ENCODE peak calls at places on chromosomes 5 and 9, in six cellular contexts. H is Peyer's patch, P is heart left ventricle, N is SK-N-SH, K is OCI-LY7, C is esophagus squamous epithelium. J is an unnamed sample. For H3K4me1 and H3K36me3, the result is how much of the 10 kb centered on the place peaks cover.

GRCh38 chr5:157295247-157295646 is 29.3 kb downstream of the CYFIP2 start:
- DNase-seq in H (no peak), P (no peak), N (no peak), K (no peak), C (no peak), J (no peak)

GRCh38 chr5:109191153-109191558 is 218.6 kb downstream of the PJA2 start:
- DNase-seq in H (no peak), P (no peak), N (no peak), K (no peak), C (no peak), J (no peak)

GRCh38 chr9:24436761-24437160 is 108.9 kb downstream of the IZUMO3 start:
- DNase-seq in H (no peak), P (no peak), N (no peak), K (no peak), C (no peak), J (no peak)

GRCh38 chr5:80569961-80570786 is at the start of gene ANKRD34B:
- DNase-seq in H (no peak), P (no peak), N (peak), K (no peak), C (no peak), J (no peak)

GRCh38 chr5:149412783-149413476 is 33.8 kb upstream of the IL17B start:
- DNase-seq in H (no peak), P (no peak), N (no peak), K (no peak), C (no peak), J (no peak)

GRCh38 chr5:56270058-56270457 is 36.9 kb upstream of the ANKRD55 start:
- DNase-seq in H (no peak), P (no peak), N (peak), K (peak), C (no peak), J (no peak)

GRCh38 chr5:10736354-10736753 is 24.7 kb downstream of the DAP start:
- DNase-seq in H (no peak), P (no peak), N (no peak), K (no peak), C (no peak), J (no peak)

GRCh38 chr5:6767481-6768063 is 54.3 kb downstream of the TENT4A start:
- DNase-seq in H (no peak), P (no peak), N (no peak), K (no peak), C (no peak), J (no peak)

GRCh38 chr9:126532489-126532888 is 81.2 kb upstream of the LMX1B start:
- DNase-seq in H (no peak), P (no peak), N (peak), K (no peak), C (no peak), J (no peak)

GRCh38 chr5:95102080-95102479 is 182.8 kb downstream of the MCTP1 start:
- DNase-seq in H (no peak), P (no peak), N (no peak), K (no peak), C (no peak), J (no peak)

GRCh38 chr9:133005221-133005760 is 25.5 kb upstream of the GTF3C5 start:
- DNase-seq in H (no peak), P (no peak), N (no peak), K (no peak), C (no peak), J (no peak)

GRCh38 chr5:111278824-111279504 is 54.8 kb downstream of the CAMK4 start:
- DNase-seq in H (peak), P (peak), N (peak), K (peak), C (no peak), J (peak)

GRCh38 chr9:85746309-85746708 is 4.6 kb upstream of the AGTPBP1 start:
- DNase-seq in H (no peak), P (no peak), N (no peak), K (no peak), C (no peak), J (no peak)

GRCh38 chr5:174425964-174426290 is 298.5 kb upstream of the MSX2 start:
- DNase-seq in H (no peak), P (no peak), N (no peak), K (no peak), C (no peak), J (no peak)

GRCh38 chr5:107874810-107875209 is 204.1 kb upstream of the EFNA5 start:
- DNase-seq in H (no peak), P (no peak), N (no peak), K (no peak), C (no peak), J (no peak)

GRCh38 chr5:159050408-159051091 is 49.2 kb downstream of the EBF1 start:
- DNase-seq in H (no peak), P (no peak), N (no peak), K (peak), C (no peak), J (no peak)

GRCh38 chr5:71767661-71768060 is 48.6 kb downstream of the CARTPT start:
- DNase-seq in H (no peak), P (no peak), N (no peak), K (no peak), C (no peak), J (no peak)

GRCh38 chr5:116137544-116138378 is 52.9 kb downstream of the COMMD10 start:
- DNase-seq in H (no peak), P (no peak), N (peak), K (peak), C (no peak), J (no peak)

GRCh38 chr5:109177782-109178181 is 232.0 kb downstream of the PJA2 start:
- DNase-seq in H (no peak), P (no peak), N (no peak), K (no peak), C (no peak), J (no peak)

GRCh38 chr9:70902705-70903131 is 218.7 kb downstream of the TRPM3 start:
- DNase-seq in H (no peak), P (no peak), N (no peak), K (no peak), C (no peak), J (no peak)

GRCh38 chr9:35827486-35827885 is 1.0 kb downstream of the FAM221B start:
- DNase-seq in H (no peak), P (no peak), N (no peak), K (no peak), C (no peak), J (no peak)

GRCh38 chr5:98905857-98906688 is 22.7 kb downstream of the CHD1 start:
- DNase-seq in H (no peak), P (no peak), N (peak), K (peak), C (no peak), J (no peak)

GRCh38 chr9:134766587-134766986 is 114.0 kb upstream of the FCN2 start:
- DNase-seq in H (no peak), P (no peak), N (no peak), K (peak), C (no peak), J (no peak)

GRCh38 chr5:135219868-135220267 is 179.2 kb downstream of the MACROH2A1 start:
- DNase-seq in H (no peak), P (peak), N (no peak), K (no peak), C (no peak), J (no peak)

GRCh38 chr5:151480384-151480783 is 33.0 kb downstream of the SLC36A1 start:
- DNase-seq in H (no peak), P (no peak), N (no peak), K (no peak), C (no peak), J (no peak)

GRCh38 chr5:94174748-94175411 is 433.5 kb upstream of the POU5F2 start:
- DNase-seq in H (no peak), P (no peak), N (no peak), K (no peak), C (no peak), J (no peak)

GRCh38 chr5:16704945-16705344 is 88.1 kb upstream of the RETREG1 start:
- DNase-seq in H (no peak), P (no peak), N (no peak), K (no peak), C (no peak), J (no peak)

GRCh38 chr9:136545966-136546696 is at the start of gene NOTCH1:
- DNase-seq in H (peak), P (peak), N (peak), K (peak), C (peak), J (peak)
- H3K4me1 ChIP-seq in H (under half), P (under half), N (under half), K (under half), C (half or more), J (under half)

DNA sequence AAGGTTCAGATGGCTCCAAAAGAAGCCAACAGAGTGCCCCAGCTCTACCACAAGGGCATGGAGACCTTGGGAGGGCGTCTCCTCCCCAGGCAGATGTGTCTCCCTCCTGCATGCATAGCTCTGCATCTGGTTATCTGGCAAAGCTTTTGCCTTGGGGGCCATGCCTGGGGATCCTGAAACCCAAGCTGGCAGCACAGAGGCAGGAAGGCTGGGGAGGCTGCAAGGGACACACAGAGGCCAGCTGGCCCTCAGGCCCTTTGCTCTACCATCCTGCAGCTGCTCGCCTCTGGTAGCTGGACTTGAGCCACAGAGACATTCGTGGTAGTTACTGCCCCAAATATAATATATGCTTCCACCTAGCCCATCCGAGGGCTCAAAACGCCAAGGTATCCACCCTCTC is 3.9 kb downstream of the SEPTIN8 start:
- DNase-seq in H (no peak), P (no peak), N (peak), K (no peak), C (no peak), J (no peak)
- TF ChIP-seq CTCF in H (no peak), P (no peak), N (no peak), K (no peak), C (no peak), J (no peak)

GRCh38 chr9:135948446-135948845 is 12.7 kb downstream of the UBAC1 start:
- DNase-seq in H (no peak), P (no peak), N (no peak), K (no peak), C (no peak), J (no peak)

GRCh38 chr9:135950135-135950682 is 11.0 kb downstream of the UBAC1 start:
- DNase-seq in H (no peak), P (no peak), N (no peak), K (no peak), C (no peak), J (no peak)

GRCh38 chr9:135947582-135947981 is 13.6 kb downstream of the UBAC1 start:
- DNase-seq in H (no peak), P (no peak), N (no peak), K (no peak), C (no peak), J (no peak)

GRCh38 chr9:135949666-135950134 is 11.5 kb downstream of the UBAC1 start:
- DNase-seq in H (no peak), P (no peak), N (no peak), K (no peak), C (no peak), J (no peak)

GRCh38 chr9:135948873-135949665 is 12.1 kb downstream of the UBAC1 start:
- DNase-seq in H (no peak), P (no peak), N (no peak), K (no peak), C (no peak), J (no peak)
- H3K36me3 ChIP-seq in H (under half), P (half or more), N (under half), K (half or more), C (under half), J (under half)

GRCh38 chr9:124284940-124285441 is 27.2 kb downstream of the NEK6 start:
- DNase-seq in H (no peak), P (no peak), N (no peak), K (no peak), C (no peak), J (no peak)

GRCh38 chr9:124285903-124286291 is 28.1 kb downstream of the NEK6 start:
- DNase-seq in H (peak), P (peak), N (no peak), K (no peak), C (no peak), J (peak)

GRCh38 chr9:124285490-124285889 is 27.7 kb downstream of the NEK6 start:
- DNase-seq in H (no peak), P (no peak), N (no peak), K (no peak), C (no peak), J (no peak)

GRCh38 chr9:124284237-124284831 is 26.6 kb downstream of the NEK6 start:
- DNase-seq in H (no peak), P (peak), N (no peak), K (no peak), C (no peak), J (no peak)

GRCh38 chr9:124286292-124286931 is 28.7 kb downstream of the NEK6 start:
- DNase-seq in H (peak), P (no peak), N (no peak), K (peak), C (no peak), J (no peak)
- H3K4me1 ChIP-seq in H (half or more), P (half or more), N (under half), K (under half), C (half or more), J (half or more)

DNA sequence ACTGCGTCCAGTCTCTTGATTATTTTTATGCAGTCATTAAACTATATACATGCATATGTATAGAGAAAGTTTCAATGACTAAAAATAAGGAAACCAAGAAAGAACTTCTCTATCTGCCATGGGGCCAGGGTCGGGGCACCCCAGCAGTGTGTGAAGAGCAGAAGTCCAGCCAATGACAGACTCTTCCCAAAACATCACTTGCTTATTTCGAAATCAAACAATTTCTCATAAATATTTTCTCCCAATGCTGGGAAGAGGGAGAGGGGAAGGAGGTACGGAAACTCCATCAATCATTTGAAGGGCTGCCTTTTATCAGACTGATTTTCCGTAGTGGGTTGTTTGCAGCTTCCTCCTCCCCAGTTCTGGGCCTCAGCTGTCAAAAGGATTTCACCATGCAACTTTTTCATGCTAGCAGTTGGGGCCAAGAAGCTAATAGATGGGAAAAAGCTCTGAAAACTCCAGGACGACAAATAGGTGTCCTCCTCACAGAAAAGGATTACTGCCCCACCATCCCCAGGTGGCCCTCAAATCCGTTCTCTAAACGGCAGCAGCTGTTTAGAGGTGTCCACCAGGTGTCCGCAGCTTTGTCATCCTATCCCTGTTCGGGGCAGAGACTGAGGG is 617 bp upstream of the FPGS start:
- DNase-seq in H (no peak), P (no peak), N (no peak), K (no peak), C (no peak), J (no peak)
- TF ChIP-seq CTCF in H (no peak), P (no peak), N (peak), K (peak), C (peak), J (no peak)

DNA sequence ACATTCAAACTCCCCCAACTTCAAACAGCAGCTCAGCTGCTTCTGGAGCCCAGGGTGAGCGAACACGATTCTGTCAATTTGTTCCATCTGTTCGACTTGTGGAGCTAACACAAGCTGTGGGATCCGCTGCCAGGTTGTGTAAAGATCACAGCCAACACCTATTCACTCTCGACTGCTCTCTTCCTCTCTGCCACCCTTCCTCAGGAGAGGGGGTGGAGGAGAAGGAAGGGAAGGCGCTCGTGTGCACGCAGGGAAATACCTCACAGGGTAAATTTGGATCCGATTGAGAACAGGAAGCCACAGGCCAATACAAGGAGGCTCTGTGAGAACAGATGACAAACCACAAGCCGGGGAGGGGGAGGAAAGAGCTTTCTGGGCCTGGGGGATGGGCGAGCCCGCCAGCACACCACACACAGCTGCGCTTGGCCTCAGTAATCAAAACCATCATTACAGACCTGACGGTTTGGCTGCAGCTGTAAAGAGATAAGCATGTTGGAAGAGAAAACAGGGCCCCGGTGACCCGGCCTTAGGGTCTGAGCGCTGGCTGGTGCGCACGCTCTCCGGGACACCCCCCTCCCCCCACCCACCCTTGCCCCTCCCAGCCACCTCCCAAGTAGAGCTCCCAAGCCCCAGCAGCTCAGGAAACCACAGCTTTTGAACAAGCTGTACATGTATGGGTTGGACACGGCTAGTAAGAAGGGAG is 54.2 kb downstream of the PTCH1 start:
- DNase-seq in H (peak), P (peak), N (peak), K (peak), C (peak), J (peak)
- H3K36me3 ChIP-seq in H (under half), P (half or more), N (under half), K (half or more), C (under half), J (under half)

GRCh38 chr5:1487079-1487764 is 36.5 kb downstream of the LPCAT1 start:
- DNase-seq in H (no peak), P (no peak), N (no peak), K (no peak), C (no peak), J (no peak)
- H3K4me1 ChIP-seq in H (under half), P (under half), N (under half), K (under half), C (under half), J (under half)

GRCh38 chr9:22529426-22530199 is 83.0 kb downstream of the DMRTA1 start:
- DNase-seq in H (no peak), P (no peak), N (no peak), K (no peak), C (no peak), J (no peak)

GRCh38 chr9:22528485-22528884 is 81.9 kb downstream of the DMRTA1 start:
- DNase-seq in H (no peak), P (no peak), N (no peak), K (peak), C (no peak), J (no peak)
- TF ChIP-seq CTCF in H (no peak), P (no peak), N (peak), K (peak), C (peak), J (no peak)

GRCh38 chr5:133983674-133984073 is 15.2 kb upstream of the C5orf15 start:
- DNase-seq in H (no peak), P (no peak), N (no peak), K (no peak), C (no peak), J (no peak)
- H3K36me3 ChIP-seq in H (under half), P (half or more), N (half or more), K (half or more), C (under half), J (under half)

J was measured in lung.